ENCODE peak calls at places on chromosomes 3 and 15, in eight cellular contexts. One of them, this sample, is unnamed.

GRCh38 chr3:133136114-133137041 is 98.2 kb downstream of the TMEM108 start:
- DNase-seq in dermis blood vessel endothelial cell: no peak
- DNase-seq in activated naive CD4-positive, alpha-beta T cell treated with anti-CD3 and anti-CD28 coated beads, Interleukin-2, amount 50 U/mL, for 72 hours: no peak
- DNase-seq in ascending aorta: no peak
- DNase-seq in NCI-H146: peak
- DNase-seq in Kasumi-1: no peak
- DNase-seq in left cardiac atrium: no peak
- DNase-seq in iPS-NIHi11: no peak
- DNase-seq in this sample: no peak

GRCh38 chr3:194930439-194931204 is 244.9 kb downstream of the FAM43A start:
- DNase-seq in NCI-H146: no peak
- DNase-seq in left cardiac atrium: peak
- DNase-seq in activated naive CD4-positive, alpha-beta T cell treated with anti-CD3 and anti-CD28 coated beads, Interleukin-2, amount 50 U/mL, for 72 hours: no peak
- DNase-seq in ascending aorta: no peak
- DNase-seq in iPS-NIHi11: peak
- DNase-seq in dermis blood vessel endothelial cell: peak
- DNase-seq in Kasumi-1: peak
- DNase-seq in this sample: no peak

GRCh38 chr3:125055913-125056705 is at the start of gene HEG1:
- DNase-seq in activated naive CD4-positive, alpha-beta T cell treated with anti-CD3 and anti-CD28 coated beads, Interleukin-2, amount 50 U/mL, for 72 hours: peak
- DNase-seq in left cardiac atrium: peak
- DNase-seq in iPS-NIHi11: peak
- DNase-seq in dermis blood vessel endothelial cell: peak
- DNase-seq in ascending aorta: peak
- DNase-seq in Kasumi-1: peak
- DNase-seq in NCI-H146: peak
- DNase-seq in this sample: no peak

GRCh38 chr3:14771593-14772497 is 46.9 kb upstream of the FGD5 start:
- DNase-seq in Kasumi-1: no peak
- DNase-seq in dermis blood vessel endothelial cell: no peak
- DNase-seq in left cardiac atrium: no peak
- DNase-seq in iPS-NIHi11: no peak
- DNase-seq in NCI-H146: no peak
- DNase-seq in ascending aorta: peak
- DNase-seq in activated naive CD4-positive, alpha-beta T cell treated with anti-CD3 and anti-CD28 coated beads, Interleukin-2, amount 50 U/mL, for 72 hours: no peak
- DNase-seq in this sample: no peak

GRCh38 chr15:32861741-32862140 is 143.9 kb downstream of the GREM1 start:
- DNase-seq in activated naive CD4-positive, alpha-beta T cell treated with anti-CD3 and anti-CD28 coated beads, Interleukin-2, amount 50 U/mL, for 72 hours: no peak
- DNase-seq in left cardiac atrium: peak
- DNase-seq in Kasumi-1: no peak
- DNase-seq in ascending aorta: no peak
- DNase-seq in dermis blood vessel endothelial cell: no peak
- DNase-seq in iPS-NIHi11: no peak
- DNase-seq in NCI-H146: no peak
- DNase-seq in this sample: no peak

GRCh38 chr3:40310690-40311089 is 1.2 kb downstream of the EIF1B start:
- DNase-seq in activated naive CD4-positive, alpha-beta T cell treated with anti-CD3 and anti-CD28 coated beads, Interleukin-2, amount 50 U/mL, for 72 hours: no peak
- DNase-seq in dermis blood vessel endothelial cell: peak
- DNase-seq in Kasumi-1: no peak
- DNase-seq in left cardiac atrium: no peak
- DNase-seq in iPS-NIHi11: no peak
- DNase-seq in ascending aorta: no peak
- DNase-seq in NCI-H146: no peak
- DNase-seq in this sample: no peak

GRCh38 chr3:188901126-188901525 is 270.6 kb upstream of the TPRG1 start:
- DNase-seq in activated naive CD4-positive, alpha-beta T cell treated with anti-CD3 and anti-CD28 coated beads, Interleukin-2, amount 50 U/mL, for 72 hours: no peak
- DNase-seq in ascending aorta: no peak
- DNase-seq in dermis blood vessel endothelial cell: peak
- DNase-seq in NCI-H146: no peak
- DNase-seq in iPS-NIHi11: no peak
- DNase-seq in Kasumi-1: no peak
- DNase-seq in left cardiac atrium: no peak
- DNase-seq in this sample: no peak

GRCh38 chr3:66479532-66479947 is 21.3 kb downstream of the LRIG1 start:
- DNase-seq in Kasumi-1: no peak
- DNase-seq in left cardiac atrium: no peak
- DNase-seq in activated naive CD4-positive, alpha-beta T cell treated with anti-CD3 and anti-CD28 coated beads, Interleukin-2, amount 50 U/mL, for 72 hours: no peak
- DNase-seq in dermis blood vessel endothelial cell: no peak
- DNase-seq in ascending aorta: no peak
- DNase-seq in NCI-H146: no peak
- DNase-seq in iPS-NIHi11: no peak
- DNase-seq in this sample: no peak

GRCh38 chr3:99286266-99286845 is 352.0 kb upstream of the COL8A1 start:
- DNase-seq in iPS-NIHi11: no peak
- DNase-seq in ascending aorta: no peak
- DNase-seq in Kasumi-1: no peak
- DNase-seq in NCI-H146: no peak
- DNase-seq in dermis blood vessel endothelial cell: peak
- DNase-seq in left cardiac atrium: no peak
- DNase-seq in activated naive CD4-positive, alpha-beta T cell treated with anti-CD3 and anti-CD28 coated beads, Interleukin-2, amount 50 U/mL, for 72 hours: no peak
- DNase-seq in this sample: no peak

GRCh38 chr3:195221015-195221853 is 49.7 kb downstream of the XXYLT1 start:
- DNase-seq in dermis blood vessel endothelial cell: no peak
- DNase-seq in ascending aorta: no peak
- DNase-seq in NCI-H146: no peak
- DNase-seq in iPS-NIHi11: no peak
- DNase-seq in Kasumi-1: peak
- DNase-seq in activated naive CD4-positive, alpha-beta T cell treated with anti-CD3 and anti-CD28 coated beads, Interleukin-2, amount 50 U/mL, for 72 hours: no peak
- DNase-seq in left cardiac atrium: peak
- DNase-seq in this sample: no peak

GRCh38 chr3:29912600-29913288 is 631.9 kb downstream of the RBMS3 start:
- DNase-seq in Kasumi-1: no peak
- DNase-seq in ascending aorta: no peak
- DNase-seq in iPS-NIHi11: no peak
- DNase-seq in dermis blood vessel endothelial cell: no peak
- DNase-seq in NCI-H146: no peak
- DNase-seq in activated naive CD4-positive, alpha-beta T cell treated with anti-CD3 and anti-CD28 coated beads, Interleukin-2, amount 50 U/mL, for 72 hours: no peak
- DNase-seq in left cardiac atrium: no peak
- DNase-seq in this sample: no peak

GRCh38 chr3:9028134-9028533 is 64.9 kb upstream of the RAD18 start:
- DNase-seq in Kasumi-1: no peak
- DNase-seq in NCI-H146: no peak
- DNase-seq in dermis blood vessel endothelial cell: no peak
- DNase-seq in ascending aorta: peak
- DNase-seq in left cardiac atrium: peak
- DNase-seq in iPS-NIHi11: no peak
- DNase-seq in activated naive CD4-positive, alpha-beta T cell treated with anti-CD3 and anti-CD28 coated beads, Interleukin-2, amount 50 U/mL, for 72 hours: no peak
- DNase-seq in this sample: no peak

GRCh38 chr15:37585966-37586656 is 348.3 kb upstream of the TMCO5A start:
- DNase-seq in activated naive CD4-positive, alpha-beta T cell treated with anti-CD3 and anti-CD28 coated beads, Interleukin-2, amount 50 U/mL, for 72 hours: no peak
- DNase-seq in left cardiac atrium: no peak
- DNase-seq in NCI-H146: no peak
- DNase-seq in dermis blood vessel endothelial cell: no peak
- DNase-seq in Kasumi-1: no peak
- DNase-seq in iPS-NIHi11: no peak
- DNase-seq in ascending aorta: no peak
- DNase-seq in this sample: no peak

GRCh38 chr3:118808743-118809142 is 225.9 kb downstream of the IGSF11 start:
- DNase-seq in activated naive CD4-positive, alpha-beta T cell treated with anti-CD3 and anti-CD28 coated beads, Interleukin-2, amount 50 U/mL, for 72 hours: no peak
- DNase-seq in Kasumi-1: no peak
- DNase-seq in left cardiac atrium: no peak
- DNase-seq in ascending aorta: no peak
- DNase-seq in NCI-H146: no peak
- DNase-seq in iPS-NIHi11: no peak
- DNase-seq in dermis blood vessel endothelial cell: no peak
- DNase-seq in this sample: no peak

GRCh38 chr15:27449041-27449440 is 478.1 kb downstream of the GABRG3 start:
- DNase-seq in dermis blood vessel endothelial cell: no peak
- DNase-seq in Kasumi-1: no peak
- DNase-seq in NCI-H146: no peak
- DNase-seq in activated naive CD4-positive, alpha-beta T cell treated with anti-CD3 and anti-CD28 coated beads, Interleukin-2, amount 50 U/mL, for 72 hours: no peak
- DNase-seq in iPS-NIHi11: no peak
- DNase-seq in ascending aorta: no peak
- DNase-seq in left cardiac atrium: no peak
- DNase-seq in this sample: no peak

GRCh38 chr15:23038741-23039150 is 623 bp downstream of the TUBGCP5 start:
- DNase-seq in activated naive CD4-positive, alpha-beta T cell treated with anti-CD3 and anti-CD28 coated beads, Interleukin-2, amount 50 U/mL, for 72 hours: no peak
- DNase-seq in left cardiac atrium: no peak
- DNase-seq in iPS-NIHi11: peak
- DNase-seq in Kasumi-1: no peak
- DNase-seq in ascending aorta: no peak
- DNase-seq in NCI-H146: peak
- DNase-seq in dermis blood vessel endothelial cell: no peak
- DNase-seq in this sample: no peak

GRCh38 chr3:79874646-79875045 is 106.8 kb upstream of the ROBO1 start:
- DNase-seq in dermis blood vessel endothelial cell: no peak
- DNase-seq in ascending aorta: no peak
- DNase-seq in Kasumi-1: no peak
- DNase-seq in activated naive CD4-positive, alpha-beta T cell treated with anti-CD3 and anti-CD28 coated beads, Interleukin-2, amount 50 U/mL, for 72 hours: no peak
- DNase-seq in NCI-H146: no peak
- DNase-seq in left cardiac atrium: no peak
- DNase-seq in iPS-NIHi11: no peak
- DNase-seq in this sample: no peak

GRCh38 chr3:111737712-111738097 is 121.4 kb upstream of the PHLDB2 start:
- DNase-seq in ascending aorta: peak
- DNase-seq in left cardiac atrium: peak
- DNase-seq in NCI-H146: no peak
- DNase-seq in dermis blood vessel endothelial cell: no peak
- DNase-seq in activated naive CD4-positive, alpha-beta T cell treated with anti-CD3 and anti-CD28 coated beads, Interleukin-2, amount 50 U/mL, for 72 hours: no peak
- DNase-seq in Kasumi-1: no peak
- DNase-seq in iPS-NIHi11: no peak
- DNase-seq in this sample: no peak

GRCh38 chr15:85125056-85125661 is 143.5 kb downstream of the PDE8A start:
- DNase-seq in dermis blood vessel endothelial cell: peak
- DNase-seq in left cardiac atrium: no peak
- DNase-seq in activated naive CD4-positive, alpha-beta T cell treated with anti-CD3 and anti-CD28 coated beads, Interleukin-2, amount 50 U/mL, for 72 hours: no peak
- DNase-seq in ascending aorta: no peak
- DNase-seq in iPS-NIHi11: peak
- DNase-seq in NCI-H146: no peak
- DNase-seq in Kasumi-1: no peak
- DNase-seq in this sample: no peak

GRCh38 chr3:143998266-143998665 is 26.6 kb downstream of the DIPK2A start:
- DNase-seq in activated naive CD4-positive, alpha-beta T cell treated with anti-CD3 and anti-CD28 coated beads, Interleukin-2, amount 50 U/mL, for 72 hours: no peak
- DNase-seq in ascending aorta: no peak
- DNase-seq in NCI-H146: no peak
- DNase-seq in iPS-NIHi11: no peak
- DNase-seq in Kasumi-1: no peak
- DNase-seq in dermis blood vessel endothelial cell: no peak
- DNase-seq in left cardiac atrium: no peak
- DNase-seq in this sample: no peak

GRCh38 chr15:76588811-76589747 is 252.5 kb downstream of the ISL2 start:
- DNase-seq in iPS-NIHi11: no peak
- DNase-seq in ascending aorta: no peak
- DNase-seq in NCI-H146: no peak
- DNase-seq in dermis blood vessel endothelial cell: no peak
- DNase-seq in activated naive CD4-positive, alpha-beta T cell treated with anti-CD3 and anti-CD28 coated beads, Interleukin-2, amount 50 U/mL, for 72 hours: no peak
- DNase-seq in left cardiac atrium: no peak
- DNase-seq in Kasumi-1: no peak
- DNase-seq in this sample: no peak

GRCh38 chr15:81893182-81893833 is 152.5 kb downstream of the MEX3B start:
- DNase-seq in Kasumi-1: no peak
- DNase-seq in dermis blood vessel endothelial cell: no peak
- DNase-seq in activated naive CD4-positive, alpha-beta T cell treated with anti-CD3 and anti-CD28 coated beads, Interleukin-2, amount 50 U/mL, for 72 hours: no peak
- DNase-seq in left cardiac atrium: no peak
- DNase-seq in iPS-NIHi11: no peak
- DNase-seq in ascending aorta: no peak
- DNase-seq in NCI-H146: peak
- DNase-seq in this sample: no peak

GRCh38 chr3:195750797-195751520 is 30.2 kb downstream of the MUC20 start:
- DNase-seq in ascending aorta: no peak
- DNase-seq in left cardiac atrium: peak
- DNase-seq in Kasumi-1: no peak
- DNase-seq in dermis blood vessel endothelial cell: no peak
- DNase-seq in activated naive CD4-positive, alpha-beta T cell treated with anti-CD3 and anti-CD28 coated beads, Interleukin-2, amount 50 U/mL, for 72 hours: no peak
- DNase-seq in iPS-NIHi11: no peak
- DNase-seq in NCI-H146: peak
- DNase-seq in this sample: no peak

GRCh38 chr3:4983739-4984510 is 4.7 kb downstream of the BHLHE40 start:
- DNase-seq in iPS-NIHi11: no peak
- DNase-seq in ascending aorta: peak
- DNase-seq in dermis blood vessel endothelial cell: peak
- DNase-seq in Kasumi-1: peak
- DNase-seq in left cardiac atrium: peak
- DNase-seq in NCI-H146: no peak
- DNase-seq in activated naive CD4-positive, alpha-beta T cell treated with anti-CD3 and anti-CD28 coated beads, Interleukin-2, amount 50 U/mL, for 72 hours: peak
- DNase-seq in this sample: no peak

GRCh38 chr3:172142074-172143059 is 103.0 kb downstream of the FNDC3B start:
- DNase-seq in activated naive CD4-positive, alpha-beta T cell treated with anti-CD3 and anti-CD28 coated beads, Interleukin-2, amount 50 U/mL, for 72 hours: no peak
- DNase-seq in left cardiac atrium: no peak
- DNase-seq in NCI-H146: no peak
- DNase-seq in ascending aorta: no peak
- DNase-seq in dermis blood vessel endothelial cell: peak
- DNase-seq in Kasumi-1: no peak
- DNase-seq in iPS-NIHi11: no peak
- DNase-seq in this sample: no peak

GRCh38 chr3:42991369-42992315 is 12.5 kb downstream of the GASK1A start:
- DNase-seq in NCI-H146: no peak
- DNase-seq in ascending aorta: no peak
- DNase-seq in iPS-NIHi11: no peak
- DNase-seq in activated naive CD4-positive, alpha-beta T cell treated with anti-CD3 and anti-CD28 coated beads, Interleukin-2, amount 50 U/mL, for 72 hours: no peak
- DNase-seq in Kasumi-1: no peak
- DNase-seq in left cardiac atrium: peak
- DNase-seq in dermis blood vessel endothelial cell: no peak
- DNase-seq in this sample: no peak

GRCh38 chr3:180316321-180316720 is 279.6 kb upstream of the PEX5L start:
- DNase-seq in iPS-NIHi11: no peak
- DNase-seq in ascending aorta: no peak
- DNase-seq in NCI-H146: no peak
- DNase-seq in activated naive CD4-positive, alpha-beta T cell treated with anti-CD3 and anti-CD28 coated beads, Interleukin-2, amount 50 U/mL, for 72 hours: no peak
- DNase-seq in left cardiac atrium: no peak
- DNase-seq in dermis blood vessel endothelial cell: no peak
- DNase-seq in Kasumi-1: no peak
- DNase-seq in this sample: no peak

GRCh38 chr3:129961142-129961541 is 13.4 kb upstream of the TRH start:
- DNase-seq in left cardiac atrium: no peak
- DNase-seq in ascending aorta: no peak
- DNase-seq in dermis blood vessel endothelial cell: no peak
- DNase-seq in activated naive CD4-positive, alpha-beta T cell treated with anti-CD3 and anti-CD28 coated beads, Interleukin-2, amount 50 U/mL, for 72 hours: no peak
- DNase-seq in iPS-NIHi11: no peak
- DNase-seq in Kasumi-1: no peak
- DNase-seq in NCI-H146: no peak
- DNase-seq in this sample: no peak

GRCh38 chr15:66387176-66388056 is 704 bp downstream of the MAP2K1 start:
- DNase-seq in iPS-NIHi11: peak
- DNase-seq in NCI-H146: peak
- DNase-seq in activated naive CD4-positive, alpha-beta T cell treated with anti-CD3 and anti-CD28 coated beads, Interleukin-2, amount 50 U/mL, for 72 hours: peak
- DNase-seq in left cardiac atrium: peak
- DNase-seq in Kasumi-1: peak
- DNase-seq in ascending aorta: peak
- DNase-seq in dermis blood vessel endothelial cell: peak
- DNase-seq in this sample: no peak

GRCh38 chr3:11195721-11196332 is 41.5 kb downstream of the HRH1 start:
- DNase-seq in activated naive CD4-positive, alpha-beta T cell treated with anti-CD3 and anti-CD28 coated beads, Interleukin-2, amount 50 U/mL, for 72 hours: no peak
- DNase-seq in NCI-H146: no peak
- DNase-seq in dermis blood vessel endothelial cell: peak
- DNase-seq in ascending aorta: peak
- DNase-seq in iPS-NIHi11: no peak
- DNase-seq in Kasumi-1: no peak
- DNase-seq in left cardiac atrium: no peak
- DNase-seq in this sample: no peak

GRCh38 chr3:107235193-107235922 is 141.9 kb upstream of the CCDC54 start:
- DNase-seq in dermis blood vessel endothelial cell: peak
- DNase-seq in left cardiac atrium: no peak
- DNase-seq in Kasumi-1: peak
- DNase-seq in iPS-NIHi11: peak
- DNase-seq in activated naive CD4-positive, alpha-beta T cell treated with anti-CD3 and anti-CD28 coated beads, Interleukin-2, amount 50 U/mL, for 72 hours: no peak
- DNase-seq in ascending aorta: no peak
- DNase-seq in NCI-H146: no peak
- DNase-seq in this sample: no peak

GRCh38 chr3:48274452-48274851 is 33.5 kb downstream of the ZNF589 start:
- DNase-seq in Kasumi-1: no peak
- DNase-seq in iPS-NIHi11: no peak
- DNase-seq in activated naive CD4-positive, alpha-beta T cell treated with anti-CD3 and anti-CD28 coated beads, Interleukin-2, amount 50 U/mL, for 72 hours: no peak
- DNase-seq in NCI-H146: no peak
- DNase-seq in dermis blood vessel endothelial cell: no peak
- DNase-seq in left cardiac atrium: no peak
- DNase-seq in ascending aorta: no peak
- DNase-seq in this sample: no peak

This sample was measured in cerebellar nuclear complex.